ENCODE peak calls at places on chromosome 12, in four cellular contexts. R, G, Q and Z are unnamed samples.

GRCh38 chr12:50753232-50753769 is 10.6 kb upstream of the ATF1 start:
- DNase-seq in R (no peak), G (no peak), Q (no peak), Z (no peak)

GRCh38 chr12:24596768-24597388 is 352.0 kb downstream of the BCAT1 start:
- DNase-seq in R (no peak), Q (no peak), G (no peak), Z (peak)

GRCh38 chr12:57754411-57755193 is at the start of gene MARCHF9:
- DNase-seq in R (peak), G (peak), Q (no peak), Z (no peak)

GRCh38 chr12:19430988-19431387 is 8.3 kb upstream of the AEBP2 start:
- DNase-seq in R (no peak), G (no peak), Q (no peak), Z (peak)

GRCh38 chr12:40146800-40147797 is 41.2 kb upstream of the SLC2A13 start:
- DNase-seq in R (no peak), Q (no peak), G (no peak), Z (no peak)

GRCh38 chr12:94145231-94145979 is 3.0 kb upstream of the PLXNC1 start:
- DNase-seq in R (no peak), Q (peak), G (no peak), Z (peak)

GRCh38 chr12:101407438-101408345 is at the start of gene ARL1:
- DNase-seq in G (peak), R (peak), Q (peak), Z (peak)

GRCh38 chr12:66438601-66439000 is 136.3 kb downstream of the HELB start:
- DNase-seq in Q (peak), G (no peak), R (no peak), Z (peak)

GRCh38 chr12:113655479-113655878 is 183.8 kb upstream of the LHX5 start:
- DNase-seq in Q (no peak), R (no peak), G (no peak), Z (no peak)

GRCh38 chr12:69345742-69346141 is 2.4 kb upstream of the LYZ start:
- DNase-seq in Q (no peak), R (no peak), G (no peak), Z (no peak)

GRCh38 chr12:69897744-69898143 is 72.7 kb downstream of the MYRFL start:
- DNase-seq in Q (no peak), R (no peak), G (no peak), Z (peak)

GRCh38 chr12:103326190-103326589 is 169.6 kb downstream of the C12orf42 start:
- DNase-seq in R (no peak), G (no peak), Q (no peak), Z (no peak)

GRCh38 chr12:123384318-123384993 is 524 bp downstream of the KMT5A start:
- DNase-seq in G (no peak), Q (no peak), R (no peak), Z (no peak)

GRCh38 chr12:131275824-131276223 is 322.1 kb downstream of the ADGRD1 start:
- DNase-seq in Q (no peak), G (no peak), R (no peak), Z (no peak)

GRCh38 chr12:92056290-92056689 is 89.4 kb downstream of the BTG1 start:
- DNase-seq in Q (no peak), R (no peak), G (no peak), Z (no peak)

GRCh38 chr12:12008232-12008850 is 62.4 kb upstream of the BCL2L14 start:
- DNase-seq in G (no peak), Q (no peak), R (no peak), Z (no peak)

GRCh38 chr12:108350511-108350910 is 11.4 kb upstream of the CMKLR1 start:
- DNase-seq in G (no peak), Q (no peak), R (no peak), Z (no peak)

GRCh38 chr12:113650476-113650875 is 178.8 kb upstream of the LHX5 start:
- DNase-seq in G (no peak), Q (no peak), R (no peak), Z (no peak)

GRCh38 chr12:1801285-1801975 is 18.9 kb upstream of the LRTM2 start:
- DNase-seq in R (no peak), G (no peak), Q (no peak), Z (no peak)

GRCh38 chr12:91380651-91381050 is 198.0 kb upstream of the DCN start:
- DNase-seq in R (no peak), Q (no peak), G (no peak), Z (no peak)

GRCh38 chr12:88472775-88473174 is 107.5 kb downstream of the KITLG start:
- DNase-seq in G (no peak), R (no peak), Q (no peak), Z (peak)

GRCh38 chr12:57485695-57486094 is 2.2 kb upstream of the MARS1 start:
- DNase-seq in Q (no peak), G (no peak), R (no peak), Z (no peak)

GRCh38 chr12:107670999-107671643 is 14.5 kb upstream of the PWP1 start:
- DNase-seq in Q (no peak), G (no peak), R (no peak), Z (peak)